ENCODE peak calls at places on chromosomes 7 and 10, in six cellular contexts. M is NCI-H2107; I is neuronal stem cell; C is GM03348; D is dermis microvascular lymphatic vessel endothelial cell; E is activated effector memory CD4-positive, alpha-beta T cell treated with anti-CD3 and anti-CD28 coated beads, Interleukin-2, amount 50 U/mL, for 16 hours. S is an unnamed sample.

GRCh38 chr7:2582006-2582735 is 23.4 kb downstream of the IQCE start:
- DNase-seq in M (no peak), I (no peak), E (no peak), C (no peak), D (no peak), S (no peak)

GRCh38 chr10:17109475-17110207 is 20.0 kb downstream of the CUBN start:
- DNase-seq in E (no peak), I (no peak), M (no peak), D (peak), C (peak), S (peak)

GRCh38 chr10:115895196-115895595 is 377.8 kb downstream of the GFRA1 start:
- DNase-seq in D (no peak), C (no peak), I (no peak), M (no peak), E (no peak), S (no peak)

GRCh38 chr10:44293306-44293778 is 91.6 kb downstream of the CXCL12 start:
- DNase-seq in C (no peak), D (no peak), M (no peak), E (no peak), I (no peak), S (no peak)

GRCh38 chr10:50876409-50876808 is 9.0 kb downstream of the A1CF start:
- DNase-seq in I (no peak), D (no peak), M (no peak), C (no peak), E (no peak), S (no peak)

GRCh38 chr10:132449826-132450211 is 52.8 kb downstream of the PWWP2B start:
- DNase-seq in E (no peak), I (no peak), M (no peak), C (no peak), D (no peak), S (no peak)

GRCh38 chr7:138784692-138785091 is 13.1 kb upstream of the TMEM213 start:
- DNase-seq in C (no peak), D (peak), E (no peak), M (no peak), I (no peak), S (no peak)

GRCh38 chr10:121043124-121043849 is 192.1 kb downstream of the WDR11 start:
- DNase-seq in I (no peak), C (no peak), E (no peak), D (no peak), M (no peak), S (no peak)

GRCh38 chr10:22801759-22802158 is 87.4 kb upstream of the PIP4K2A start:
- DNase-seq in D (no peak), E (no peak), C (no peak), I (no peak), M (no peak), S (peak)